ENCODE peak calls at places on chromosome 9, in eight cellular contexts. Y is T-helper 1 cell; G is stimulated activated CD4-positive, alpha-beta T cell treated with anti-CD3 and anti-CD28 coated beads, Interleukin-15, amount 100 ng/mL, for 1 hour; C is HEK293T; J is naive thymus-derived CD8-positive, alpha-beta T cell; W is AG08396; O is NCI-H69; K is H4. I is an unnamed sample.

GRCh38 chr9:126959326-126959725 is 44.7 kb downstream of the RALGPS1 start:
- DNase-seq in Y (no peak), G (no peak), C (no peak), J (no peak), W (no peak), O (no peak), K (no peak), I (no peak)

GRCh38 chr9:8831568-8831967 is 1032.0 kb upstream of the DMAC1 start:
- DNase-seq in Y (no peak), G (no peak), C (no peak), J (no peak), W (no peak), O (no peak), K (no peak), I (no peak)

GRCh38 chr9:125492719-125493118 is 214.3 kb downstream of the MAPKAP1 start:
- DNase-seq in Y (no peak), G (no peak), C (no peak), J (no peak), W (no peak), O (peak), K (no peak), I (no peak)

GRCh38 chr9:95816716-95817115 is 58.8 kb upstream of the ERCC6L2 start:
- DNase-seq in Y (no peak), G (no peak), C (no peak), J (no peak), W (no peak), O (no peak), K (no peak), I (no peak)

GRCh38 chr9:120177121-120177520 is 402.8 kb downstream of the CDK5RAP2 start:
- DNase-seq in Y (no peak), G (no peak), C (no peak), J (no peak), W (no peak), O (no peak), K (no peak), I (no peak)

GRCh38 chr9:88653926-88654325 is 118.9 kb downstream of the NXNL2 start:
- DNase-seq in Y (no peak), G (no peak), C (no peak), J (no peak), W (no peak), O (no peak), K (no peak), I (no peak)

GRCh38 chr9:109537288-109537687 is 39.2 kb upstream of the PTPN3 start:
- DNase-seq in Y (no peak), G (no peak), C (no peak), J (no peak), W (no peak), O (peak), K (no peak), I (no peak)

GRCh38 chr9:14793389-14793788 is 70.9 kb upstream of the CER1 start:
- DNase-seq in Y (no peak), G (no peak), C (no peak), J (no peak), W (no peak), O (no peak), K (no peak), I (no peak)

GRCh38 chr9:136898483-136899100 is 12.3 kb downstream of the TRAF2 start:
- DNase-seq in Y (no peak), G (no peak), C (no peak), J (no peak), W (no peak), O (no peak), K (no peak), I (no peak)

GRCh38 chr9:75239176-75239575 is 150.9 kb downstream of the OSTF1 start:
- DNase-seq in Y (no peak), G (no peak), C (no peak), J (no peak), W (no peak), O (peak), K (peak), I (peak)

GRCh38 chr9:134939836-134940235 is 22.1 kb upstream of the FCN1 start:
- DNase-seq in Y (no peak), G (no peak), C (no peak), J (no peak), W (no peak), O (no peak), K (no peak), I (no peak)

GRCh38 chr9:129079829-129080228 is 1.1 kb upstream of the DOLPP1 start:
- DNase-seq in Y (no peak), G (no peak), C (no peak), J (no peak), W (no peak), O (no peak), K (no peak), I (no peak)

GRCh38 chr9:69391487-69391886 is 66.5 kb downstream of the ENTREP1 start:
- DNase-seq in Y (no peak), G (no peak), C (no peak), J (no peak), W (no peak), O (no peak), K (no peak), I (no peak)

GRCh38 chr9:107638496-107638895 is 148.9 kb upstream of the KLF4 start:
- DNase-seq in Y (no peak), G (no peak), C (no peak), J (no peak), W (no peak), O (no peak), K (no peak), I (no peak)

GRCh38 chr9:18595597-18595996 is 121.6 kb downstream of the ADAMTSL1 start:
- DNase-seq in Y (no peak), G (no peak), C (no peak), J (no peak), W (no peak), O (no peak), K (no peak), I (no peak)

GRCh38 chr9:2613730-2614271 is 7.8 kb upstream of the VLDLR start:
- DNase-seq in Y (no peak), G (no peak), C (no peak), J (no peak), W (no peak), O (peak), K (no peak), I (no peak)

GRCh38 chr9:9820411-9820810 is 792.4 kb downstream of the PTPRD start:
- DNase-seq in Y (no peak), G (no peak), C (no peak), J (no peak), W (no peak), O (no peak), K (peak), I (no peak)

GRCh38 chr9:129836342-129837007 is 1.2 kb downstream of the USP20 start:
- DNase-seq in Y (no peak), G (no peak), C (no peak), J (peak), W (no peak), O (no peak), K (no peak), I (no peak)

I was measured in A673.